ENCODE peak calls at places on chromosomes 5 and 9, in nine cellular contexts. One of them, this sample, is unnamed.

GRCh38 chr9:134693011-134693410 is 51.4 kb downstream of the COL5A1 start:
- DNase-seq in AG04450: no peak
- DNase-seq in GM23338: no peak
- DNase-seq in WERI-Rb-1: no peak
- DNase-seq in fibroblast of lung: no peak
- DNase-seq in CD8-positive, alpha-beta memory T cell: no peak
- DNase-seq in lower lobe of right lung: peak
- DNase-seq in left ventricle myocardium inferior: no peak
- DNase-seq in PC-9: no peak
- DNase-seq in this sample: no peak

GRCh38 chr9:27460225-27461023 is 63.7 kb upstream of the IFNK start:
- DNase-seq in fibroblast of lung: no peak
- DNase-seq in PC-9: no peak
- DNase-seq in lower lobe of right lung: no peak
- DNase-seq in CD8-positive, alpha-beta memory T cell: no peak
- DNase-seq in GM23338: no peak
- DNase-seq in WERI-Rb-1: no peak
- DNase-seq in left ventricle myocardium inferior: no peak
- DNase-seq in AG04450: no peak
- DNase-seq in this sample: no peak

GRCh38 chr5:154042751-154043150 is 4.0 kb downstream of the MFAP3 start:
- DNase-seq in WERI-Rb-1: no peak
- DNase-seq in CD8-positive, alpha-beta memory T cell: no peak
- DNase-seq in left ventricle myocardium inferior: no peak
- DNase-seq in fibroblast of lung: no peak
- DNase-seq in AG04450: no peak
- DNase-seq in PC-9: no peak
- DNase-seq in lower lobe of right lung: no peak
- DNase-seq in GM23338: no peak
- DNase-seq in this sample: no peak

GRCh38 chr5:109703827-109704226 is 14.1 kb downstream of the MAN2A1 start:
- DNase-seq in PC-9: no peak
- DNase-seq in lower lobe of right lung: no peak
- DNase-seq in GM23338: no peak
- DNase-seq in AG04450: no peak
- DNase-seq in WERI-Rb-1: no peak
- DNase-seq in left ventricle myocardium inferior: no peak
- DNase-seq in fibroblast of lung: no peak
- DNase-seq in CD8-positive, alpha-beta memory T cell: no peak
- DNase-seq in this sample: no peak

GRCh38 chr5:171541380-171541779 is 121.9 kb downstream of the FGF18 start:
- DNase-seq in lower lobe of right lung: no peak
- DNase-seq in PC-9: no peak
- DNase-seq in GM23338: no peak
- DNase-seq in CD8-positive, alpha-beta memory T cell: no peak
- DNase-seq in left ventricle myocardium inferior: no peak
- DNase-seq in AG04450: no peak
- DNase-seq in WERI-Rb-1: no peak
- DNase-seq in fibroblast of lung: no peak
- DNase-seq in this sample: no peak

GRCh38 chr9:37262410-37262809 is 142.0 kb downstream of the ZCCHC7 start:
- DNase-seq in WERI-Rb-1: peak
- DNase-seq in AG04450: peak
- DNase-seq in PC-9: no peak
- DNase-seq in fibroblast of lung: peak
- DNase-seq in left ventricle myocardium inferior: no peak
- DNase-seq in lower lobe of right lung: no peak
- DNase-seq in GM23338: peak
- DNase-seq in CD8-positive, alpha-beta memory T cell: no peak
- DNase-seq in this sample: no peak

GRCh38 chr9:7977586-7977985 is 178.0 kb upstream of the DMAC1 start:
- DNase-seq in fibroblast of lung: no peak
- DNase-seq in AG04450: no peak
- DNase-seq in PC-9: no peak
- DNase-seq in WERI-Rb-1: no peak
- DNase-seq in lower lobe of right lung: no peak
- DNase-seq in GM23338: no peak
- DNase-seq in left ventricle myocardium inferior: no peak
- DNase-seq in CD8-positive, alpha-beta memory T cell: no peak
- DNase-seq in this sample: no peak

GRCh38 chr5:135047347-135047695 is 13.3 kb upstream of the PITX1 start:
- DNase-seq in AG04450: no peak
- DNase-seq in left ventricle myocardium inferior: no peak
- DNase-seq in WERI-Rb-1: no peak
- DNase-seq in GM23338: no peak
- DNase-seq in lower lobe of right lung: peak
- DNase-seq in PC-9: peak
- DNase-seq in fibroblast of lung: no peak
- DNase-seq in CD8-positive, alpha-beta memory T cell: no peak
- DNase-seq in this sample: no peak

GRCh38 chr9:124602204-124602603 is 95.0 kb upstream of the NR5A1 start:
- DNase-seq in AG04450: no peak
- DNase-seq in fibroblast of lung: no peak
- DNase-seq in CD8-positive, alpha-beta memory T cell: no peak
- DNase-seq in PC-9: peak
- DNase-seq in WERI-Rb-1: no peak
- DNase-seq in GM23338: no peak
- DNase-seq in left ventricle myocardium inferior: no peak
- DNase-seq in lower lobe of right lung: no peak
- DNase-seq in this sample: peak

GRCh38 chr9:124599121-124599795 is 92.1 kb upstream of the NR5A1 start:
- DNase-seq in CD8-positive, alpha-beta memory T cell: no peak
- DNase-seq in WERI-Rb-1: no peak
- DNase-seq in lower lobe of right lung: no peak
- DNase-seq in AG04450: no peak
- DNase-seq in PC-9: no peak
- DNase-seq in left ventricle myocardium inferior: no peak
- DNase-seq in fibroblast of lung: no peak
- DNase-seq in GM23338: no peak
- DNase-seq in this sample: no peak

GRCh38 chr9:124598048-124598447 is 90.8 kb upstream of the NR5A1 start:
- DNase-seq in left ventricle myocardium inferior: no peak
- DNase-seq in PC-9: no peak
- DNase-seq in GM23338: no peak
- DNase-seq in WERI-Rb-1: no peak
- DNase-seq in CD8-positive, alpha-beta memory T cell: no peak
- DNase-seq in lower lobe of right lung: no peak
- DNase-seq in AG04450: no peak
- DNase-seq in fibroblast of lung: no peak
- DNase-seq in this sample: no peak

GRCh38 chr9:124602632-124603031 is 95.4 kb upstream of the NR5A1 start:
- DNase-seq in AG04450: no peak
- DNase-seq in GM23338: no peak
- DNase-seq in lower lobe of right lung: no peak
- DNase-seq in left ventricle myocardium inferior: no peak
- DNase-seq in PC-9: no peak
- DNase-seq in fibroblast of lung: no peak
- DNase-seq in CD8-positive, alpha-beta memory T cell: no peak
- DNase-seq in WERI-Rb-1: no peak
- DNase-seq in this sample: no peak

DNA sequence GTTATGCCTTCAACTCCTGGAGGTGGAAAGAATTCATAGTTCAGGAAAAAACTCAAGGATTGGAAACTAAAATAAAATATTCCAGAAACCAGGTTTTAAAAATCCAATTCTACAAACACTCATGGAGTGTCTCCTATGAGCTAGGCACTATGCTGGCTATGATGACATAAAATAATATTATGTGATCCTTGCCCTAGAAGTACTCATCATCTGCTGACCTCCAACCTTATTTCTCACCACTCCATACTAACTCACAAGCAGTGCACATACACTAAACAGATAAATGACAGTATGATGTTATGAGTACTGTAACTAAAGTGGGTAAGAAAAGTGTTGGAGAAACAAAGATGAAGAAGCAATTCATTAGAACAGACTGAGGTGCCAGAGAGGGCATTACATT is 93.2 kb upstream of the NR5A1 start:
- DNase-seq in PC-9: no peak
- DNase-seq in lower lobe of right lung: no peak
- DNase-seq in WERI-Rb-1: no peak
- DNase-seq in AG04450: no peak
- DNase-seq in CD8-positive, alpha-beta memory T cell: no peak
- DNase-seq in fibroblast of lung: no peak
- DNase-seq in left ventricle myocardium inferior: no peak
- DNase-seq in GM23338: no peak
- DNase-seq in this sample: no peak
- H3K27ac ChIP-seq in PC-9: no peak
- H3K27ac ChIP-seq in lower lobe of right lung: no peak
- H3K27ac ChIP-seq in WERI-Rb-1: no peak
- H3K27ac ChIP-seq in AG04450: no peak
- H3K27ac ChIP-seq in CD8-positive, alpha-beta memory T cell: no peak
- H3K27ac ChIP-seq in fibroblast of lung: no peak
- H3K27ac ChIP-seq in left ventricle myocardium inferior: no peak
- H3K27ac ChIP-seq in GM23338: no peak
- H3K27ac ChIP-seq in this sample: no peak

GRCh38 chr5:180668835-180669596 is 19.6 kb upstream of the FLT4 start:
- DNase-seq in fibroblast of lung: no peak
- DNase-seq in CD8-positive, alpha-beta memory T cell: no peak
- DNase-seq in PC-9: no peak
- DNase-seq in GM23338: no peak
- DNase-seq in AG04450: no peak
- DNase-seq in lower lobe of right lung: no peak
- DNase-seq in left ventricle myocardium inferior: no peak
- DNase-seq in WERI-Rb-1: no peak
- DNase-seq in this sample: no peak
- H3K27ac ChIP-seq in fibroblast of lung: no peak
- H3K27ac ChIP-seq in CD8-positive, alpha-beta memory T cell: no peak
- H3K27ac ChIP-seq in PC-9: no peak
- H3K27ac ChIP-seq in GM23338: no peak
- H3K27ac ChIP-seq in AG04450: no peak
- H3K27ac ChIP-seq in lower lobe of right lung: no peak
- H3K27ac ChIP-seq in left ventricle myocardium inferior: no peak
- H3K27ac ChIP-seq in WERI-Rb-1: no peak
- H3K27ac ChIP-seq in this sample: no peak

GRCh38 chr5:149174847-149175234 is 33.5 kb downstream of the ABLIM3 start:
- DNase-seq in WERI-Rb-1: no peak
- DNase-seq in GM23338: no peak
- DNase-seq in CD8-positive, alpha-beta memory T cell: no peak
- DNase-seq in lower lobe of right lung: no peak
- DNase-seq in AG04450: no peak
- DNase-seq in PC-9: no peak
- DNase-seq in left ventricle myocardium inferior: no peak
- DNase-seq in fibroblast of lung: no peak
- DNase-seq in this sample: no peak

GRCh38 chr5:149172261-149172660 is 31.0 kb downstream of the ABLIM3 start:
- DNase-seq in fibroblast of lung: peak
- DNase-seq in PC-9: peak
- DNase-seq in GM23338: no peak
- DNase-seq in WERI-Rb-1: no peak
- DNase-seq in AG04450: peak
- DNase-seq in lower lobe of right lung: no peak
- DNase-seq in left ventricle myocardium inferior: no peak
- DNase-seq in CD8-positive, alpha-beta memory T cell: no peak
- DNase-seq in this sample: no peak

GRCh38 chr5:149170292-149170691 is 29.0 kb downstream of the ABLIM3 start:
- DNase-seq in lower lobe of right lung: no peak
- DNase-seq in left ventricle myocardium inferior: no peak
- DNase-seq in WERI-Rb-1: no peak
- DNase-seq in GM23338: no peak
- DNase-seq in AG04450: no peak
- DNase-seq in PC-9: no peak
- DNase-seq in CD8-positive, alpha-beta memory T cell: no peak
- DNase-seq in fibroblast of lung: peak
- DNase-seq in this sample: no peak

GRCh38 chr5:149175346-149176113 is 34.2 kb downstream of the ABLIM3 start:
- DNase-seq in AG04450: no peak
- DNase-seq in WERI-Rb-1: no peak
- DNase-seq in lower lobe of right lung: peak
- DNase-seq in GM23338: no peak
- DNase-seq in fibroblast of lung: no peak
- DNase-seq in CD8-positive, alpha-beta memory T cell: no peak
- DNase-seq in PC-9: no peak
- DNase-seq in left ventricle myocardium inferior: peak
- DNase-seq in this sample: no peak

GRCh38 chr5:149172709-149173505 is 31.6 kb downstream of the ABLIM3 start:
- DNase-seq in left ventricle myocardium inferior: no peak
- DNase-seq in lower lobe of right lung: no peak
- DNase-seq in PC-9: no peak
- DNase-seq in WERI-Rb-1: no peak
- DNase-seq in AG04450: no peak
- DNase-seq in GM23338: no peak
- DNase-seq in fibroblast of lung: no peak
- DNase-seq in CD8-positive, alpha-beta memory T cell: no peak
- DNase-seq in this sample: no peak
- H3K27ac ChIP-seq in left ventricle myocardium inferior: peak
- H3K27ac ChIP-seq in lower lobe of right lung: peak
- H3K27ac ChIP-seq in PC-9: no peak
- H3K27ac ChIP-seq in WERI-Rb-1: no peak
- H3K27ac ChIP-seq in AG04450: peak
- H3K27ac ChIP-seq in GM23338: no peak
- H3K27ac ChIP-seq in fibroblast of lung: peak
- H3K27ac ChIP-seq in CD8-positive, alpha-beta memory T cell: no peak
- H3K27ac ChIP-seq in this sample: peak

DNA sequence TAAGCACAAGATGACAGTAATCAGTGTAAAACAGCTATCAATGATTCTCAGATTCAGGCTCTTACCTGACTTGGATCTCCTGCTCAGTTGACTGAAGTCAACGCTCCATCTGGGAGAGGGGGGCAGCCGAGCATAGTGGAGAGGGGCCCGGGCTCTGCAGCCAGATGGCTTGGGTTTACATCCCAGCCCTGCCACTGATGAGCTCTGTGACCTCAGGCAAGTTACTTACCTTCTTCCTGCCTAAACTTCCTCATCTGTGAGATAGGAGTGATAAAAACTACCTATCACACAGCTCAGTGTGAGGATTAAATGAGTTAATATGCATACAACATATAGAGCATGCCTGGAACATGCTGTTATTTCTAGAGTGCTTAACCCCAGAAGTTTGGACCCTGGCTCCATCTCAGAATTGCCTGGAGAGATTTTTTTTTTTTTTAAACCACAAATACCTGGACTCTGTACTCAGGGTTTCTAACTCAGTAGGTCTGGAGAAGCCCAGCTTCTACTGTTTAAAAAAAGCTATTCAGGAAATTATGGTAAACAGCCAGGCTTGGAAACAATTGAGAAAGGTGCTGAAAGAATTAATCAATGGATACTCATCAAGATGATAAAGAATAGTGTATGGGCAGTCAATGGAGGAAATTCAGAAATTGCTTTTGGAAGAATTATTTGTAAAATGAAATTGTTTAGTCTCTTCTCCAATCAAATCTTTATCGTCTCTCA is 72.2 kb downstream of the ANKRD55 start:
- DNase-seq in fibroblast of lung: no peak
- DNase-seq in WERI-Rb-1: peak
- DNase-seq in left ventricle myocardium inferior: no peak
- DNase-seq in AG04450: no peak
- DNase-seq in GM23338: no peak
- DNase-seq in PC-9: no peak
- DNase-seq in lower lobe of right lung: no peak
- DNase-seq in CD8-positive, alpha-beta memory T cell: no peak
- DNase-seq in this sample: no peak
- H3K27ac ChIP-seq in fibroblast of lung: no peak
- H3K27ac ChIP-seq in WERI-Rb-1: peak
- H3K27ac ChIP-seq in left ventricle myocardium inferior: no peak
- H3K27ac ChIP-seq in AG04450: no peak
- H3K27ac ChIP-seq in GM23338: no peak
- H3K27ac ChIP-seq in PC-9: no peak
- H3K27ac ChIP-seq in lower lobe of right lung: no peak
- H3K27ac ChIP-seq in CD8-positive, alpha-beta memory T cell: no peak
- H3K27ac ChIP-seq in this sample: no peak